ENCODE peak calls at places on chromosome 19, in four cellular contexts. H is hypothalamus; U is AG04450; B is activated naive CD4-positive, alpha-beta T cell treated with anti-CD3 and anti-CD28 coated beads, Interleukin-2, amount 50 U/mL, for 72 hours. S is an unnamed sample.

GRCh38 chr19:54096642-54097106 is 3.9 kb downstream of the OSCAR start:
- DNase-seq in H (no peak), U (no peak), B (no peak), S (no peak)

GRCh38 chr19:48318286-48318987 is 6.9 kb upstream of the EMP3 start:
- DNase-seq in U (no peak), B (no peak), H (no peak), S (no peak)

GRCh38 chr19:15141143-15141542 is 33.9 kb downstream of the SYDE1 start:
- DNase-seq in U (no peak), H (no peak), B (no peak), S (no peak)

GRCh38 chr19:24033962-24034342 is 53.0 kb upstream of the ZNF254 start:
- DNase-seq in H (peak; percentile 44), B (no peak), U (peak; percentile 21), S (peak; percentile 47)

GRCh38 chr19:6970021-6970420 is 51.2 kb downstream of the MBD3L2B start:
- DNase-seq in H (no peak), U (no peak), B (no peak), S (no peak)

GRCh38 chr19:31274266-31274963 is 74.8 kb downstream of the TSHZ3 start:
- DNase-seq in U (no peak), B (no peak), H (no peak), S (no peak)

GRCh38 chr19:18500820-18501219 is 21.1 kb downstream of the ELL start:
- DNase-seq in H (no peak), B (no peak), U (no peak), S (no peak)

GRCh38 chr19:3607398-3608078 is 863 bp upstream of the TBXA2R start:
- DNase-seq in U (no peak), B (no peak), H (no peak), S (no peak)

GRCh38 chr19:15418112-15418587 is 638 bp downstream of the AKAP8L start:
- DNase-seq in U (no peak), B (no peak), H (no peak), S (no peak)

GRCh38 chr19:7540761-7541480 is 5.4 kb downstream of the PNPLA6 start:
- DNase-seq in U (no peak), B (no peak), H (no peak), S (no peak)

GRCh38 chr19:12695090-12695489 is 1.3 kb downstream of the FBXW9 start:
- DNase-seq in H (no peak), B (no peak), U (no peak), S (no peak)

GRCh38 chr19:3249408-3249807 is 24.9 kb downstream of the CELF5 start:
- DNase-seq in H (no peak), B (no peak), U (no peak), S (no peak)

GRCh38 chr19:7672522-7672921 is 3.7 kb downstream of the RETN start:
- DNase-seq in U (no peak), H (no peak), B (no peak), S (no peak)

GRCh38 chr19:46691104-46691503 is 25.8 kb downstream of the PRKD2 start:
- DNase-seq in H (no peak), U (no peak), B (no peak), S (no peak)

GRCh38 chr19:55265723-55266386 is 7.0 kb upstream of the PPP6R1 start:
- DNase-seq in H (no peak), U (no peak), B (no peak), S (no peak)

GRCh38 chr19:39188960-39189359 is 7.8 kb upstream of the NCCRP1 start:
- DNase-seq in H (no peak), B (no peak), U (no peak), S (no peak)

GRCh38 chr19:7602240-7602934 is 6.7 kb downstream of the CAMSAP3 start:
- DNase-seq in B (no peak), H (no peak), U (no peak), S (no peak)

GRCh38 chr19:8607386-8607785 is 3.1 kb downstream of the ADAMTS10 start:
- DNase-seq in B (no peak), H (no peak), U (no peak), S (no peak)

GRCh38 chr19:30731596-30731995 is 359.4 kb downstream of the ZNF536 start:
- DNase-seq in H (no peak), B (no peak), U (no peak), S (no peak)

GRCh38 chr19:29429581-29429980 is 96.2 kb upstream of the VSTM2B start:
- DNase-seq in B (no peak), H (no peak), U (no peak), S (no peak)

GRCh38 chr19:13742756-13743155 is 21.6 kb upstream of the MRI1 start:
- DNase-seq in B (no peak), H (no peak), U (no peak), S (no peak)

S was measured in anterior cingulate cortex.